ENCODE peak calls at places on chromosomes 11 and 22, in four cellular contexts. H is SJCRH30, X is astrocyte of the cerebellum, M is SJSA1. L is an unnamed sample.

GRCh38 chr11:8617063-8617462 is 23.0 kb upstream of the STK33 start:
- DNase-seq in X (no peak), H (no peak), M (no peak), L (no peak)

GRCh38 chr11:79082920-79083319 is 357.9 kb downstream of the TENM4 start:
- DNase-seq in M (no peak), X (no peak), H (no peak), L (no peak)

GRCh38 chr11:77303328-77303727 is 1.8 kb upstream of the GDPD4 start:
- DNase-seq in X (no peak), H (no peak), M (no peak), L (no peak)

GRCh38 chr11:46321757-46322156 is 25.5 kb upstream of the DGKZ start:
- DNase-seq in H (no peak), X (no peak), M (no peak), L (no peak)

GRCh38 chr11:15969281-15969680 is 387.1 kb downstream of the SOX6 start:
- DNase-seq in H (peak; percentile 24), X (peak; percentile 55), M (peak; percentile 87), L (peak; percentile 73)

GRCh38 chr22:17931400-17931825 is 92.9 kb downstream of the MICAL3 start:
- DNase-seq in X (no peak), M (no peak), H (peak; percentile 42), L (no peak)

GRCh38 chr11:113339909-113340569 is 25.7 kb downstream of the TTC12 start:
- DNase-seq in X (no peak), H (peak; percentile 10), M (no peak), L (no peak)

GRCh38 chr11:118162846-118163245 is 10.2 kb upstream of the SCN4B start:
- DNase-seq in X (no peak), M (no peak), H (no peak), L (no peak)

GRCh38 chr11:76307416-76307815 is 73.5 kb downstream of the THAP12 start:
- DNase-seq in M (no peak), X (no peak), H (no peak), L (no peak)

GRCh38 chr22:44396021-44396726 is 83.4 kb upstream of the SHISAL1 start:
- DNase-seq in X (no peak), H (no peak), M (no peak), L (no peak)

GRCh38 chr11:57473208-57473930 is 13.0 kb downstream of the RTN4RL2 start:
- DNase-seq in M (no peak), X (no peak), H (no peak), L (no peak)

GRCh38 chr22:21568207-21569075 is 927 bp downstream of the UBE2L3 start:
- DNase-seq in X (no peak), M (peak; percentile 43), H (peak; percentile 41), L (no peak)

GRCh38 chr11:20021771-20022362 is 138.4 kb downstream of the DBX1 start:
- DNase-seq in H (peak; percentile 82), X (no peak), M (peak; percentile 9), L (no peak)

GRCh38 chr22:37201066-37201820 is 11.0 kb downstream of the SSTR3 start:
- DNase-seq in H (no peak), M (no peak), X (no peak), L (no peak)

GRCh38 chr11:72229925-72230763 is 5.6 kb downstream of the INPPL1 start:
- DNase-seq in X (no peak), H (no peak), M (no peak), L (no peak)

GRCh38 chr22:24994070-24994763 is 41.7 kb downstream of the KIAA1671 start:
- DNase-seq in X (no peak), H (no peak), M (no peak), L (no peak)

GRCh38 chr11:22193348-22194051 is 615 bp downstream of the ANO5 start:
- DNase-seq in H (peak; percentile 19), M (no peak), X (no peak), L (no peak)

GRCh38 chr22:49124588-49124987 is 703.1 kb downstream of the BRD1 start:
- DNase-seq in M (no peak), H (no peak), X (no peak), L (no peak)

GRCh38 chr11:104837969-104838639 is 60.2 kb downstream of the CASP12 start:
- DNase-seq in M (no peak), H (no peak), X (no peak), L (no peak)

GRCh38 chr11:111360150-111361043 is 18.7 kb downstream of the POU2AF1 start:
- DNase-seq in X (no peak), M (no peak), H (no peak), L (no peak)

GRCh38 chr11:83000381-83000780 is 71.3 kb downstream of the RAB30 start:
- DNase-seq in X (no peak), M (no peak), H (no peak), L (no peak)

GRCh38 chr11:104637652-104638170 is 260.5 kb downstream of the CASP12 start:
- DNase-seq in H (no peak), X (no peak), M (no peak), L (no peak)

DNA sequence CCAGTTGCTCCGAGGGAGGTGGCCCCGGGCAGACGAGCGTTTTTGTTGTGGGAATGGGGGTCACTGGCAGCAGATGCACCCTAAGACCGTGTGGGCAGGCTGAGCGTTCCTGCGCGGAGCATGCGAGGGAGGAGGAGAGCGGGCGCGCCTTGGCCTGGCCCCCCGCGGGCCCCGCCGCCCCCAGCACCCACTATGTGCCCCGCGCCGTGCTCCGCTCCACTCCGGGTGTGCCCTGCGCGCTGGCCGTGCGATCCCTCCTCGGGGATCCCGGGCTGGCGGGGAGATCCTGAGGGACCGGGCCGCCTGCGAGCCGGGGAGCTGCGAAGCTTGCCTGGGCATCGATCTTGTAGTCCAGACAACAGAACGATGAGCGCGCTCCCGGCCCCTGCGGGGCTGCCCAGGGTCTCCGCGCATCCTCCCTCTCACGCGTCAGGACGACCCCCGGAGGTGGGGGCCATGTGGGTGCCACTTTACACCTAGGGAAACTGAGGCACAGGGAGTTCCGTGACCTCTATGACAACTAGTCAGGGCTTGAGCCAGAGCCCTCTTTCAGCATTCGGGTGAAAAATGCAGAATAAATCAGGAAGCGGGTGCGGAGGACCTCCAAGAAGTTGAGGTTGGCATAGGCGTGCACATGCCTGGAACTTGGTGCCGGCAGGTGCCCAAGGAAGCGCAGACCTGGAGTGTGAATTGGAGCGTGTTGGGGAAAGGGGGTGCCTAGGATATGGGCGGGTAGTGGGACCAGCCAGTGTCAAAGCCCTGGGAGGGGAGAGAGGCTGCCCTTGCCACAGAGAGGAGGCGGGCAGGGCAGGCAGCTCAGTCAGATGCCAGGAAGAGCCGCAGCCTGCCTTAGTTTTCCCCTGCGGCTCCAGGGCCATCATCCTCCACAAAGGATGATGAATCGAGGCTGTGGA is 1.3 kb upstream of the KMT5B start:
- DNase-seq in H (no peak), M (peak; percentile 33), X (no peak), L (no peak)
- H3K4me3 ChIP-seq in H (peak overlapping the region; percentile 63), M (peak overlapping the region; percentile 76), X (peak overlapping the region; percentile 93), L (peak overlapping the region; percentile 76)

DNA sequence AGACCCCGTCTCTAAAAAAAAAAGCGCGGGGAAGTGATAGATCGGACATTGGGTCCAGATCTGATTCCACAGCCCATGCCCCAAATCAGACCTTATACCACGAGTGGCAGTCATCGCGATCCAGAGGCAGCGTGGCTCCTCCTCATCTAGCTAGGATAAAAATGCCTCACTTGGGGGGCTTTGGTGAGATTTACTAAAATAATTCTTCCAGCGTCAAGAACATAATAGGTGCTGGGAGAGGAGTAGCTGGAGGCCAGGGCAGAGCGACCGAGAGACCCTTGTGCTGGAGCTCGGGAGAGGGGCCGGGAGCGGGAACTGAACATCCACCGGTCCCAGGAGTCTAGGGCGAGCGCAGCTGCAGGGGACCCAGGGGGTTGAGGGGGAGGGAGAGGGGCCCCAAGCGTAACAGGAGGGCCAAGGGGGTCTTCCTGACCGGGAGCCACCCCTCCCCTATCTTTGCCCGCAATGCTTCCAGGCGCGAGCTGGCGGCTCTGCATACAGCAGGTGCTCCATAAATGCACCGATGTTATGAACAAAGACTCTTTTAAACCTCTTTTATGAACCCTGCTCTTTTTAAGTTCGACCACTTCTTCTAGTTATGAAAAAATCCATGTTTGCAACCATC is 823 bp upstream of the CPT1A start:
- DNase-seq in H (no peak), X (no peak), M (no peak), L (no peak)
- H3K4me3 ChIP-seq in H (no peak overlapping the region), X (peak overlapping the region; percentile 24), M (no peak overlapping the region), L (peak overlapping the region; percentile 25)

GRCh38 chr11:3049430-3050243 is 7.6 kb downstream of the CARS1 start:
- DNase-seq in H (peak; percentile 93), X (peak; percentile 84), M (peak; percentile 87), L (peak; percentile 87)
- H3K4me3 ChIP-seq in H (peak overlapping the region; percentile 5), X (no peak overlapping the region), M (no peak overlapping the region), L (peak overlapping the region; percentile 7)

DNA sequence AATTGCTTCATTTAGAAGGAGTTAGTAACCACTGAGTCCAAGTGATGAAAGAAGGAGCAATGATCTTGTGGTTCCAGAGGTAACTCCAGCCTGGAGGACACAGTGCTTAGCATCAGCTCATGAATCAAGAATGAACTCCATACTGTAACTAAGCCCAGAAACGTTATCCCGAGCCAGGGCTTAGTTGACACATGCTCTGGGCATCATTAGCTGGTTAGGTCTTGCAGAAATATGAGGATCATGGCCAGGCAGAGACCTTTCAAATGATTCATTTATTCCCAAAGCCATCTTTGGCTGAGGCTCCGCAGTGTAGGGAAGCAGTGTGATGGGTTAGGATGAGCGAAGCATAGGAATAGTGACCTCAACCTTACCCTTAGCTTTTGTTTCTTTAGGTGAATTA is 277.4 kb downstream of the FAM76B start:
- DNase-seq in X (no peak), M (no peak), H (no peak), L (peak; percentile 97)
- H3K4me3 ChIP-seq in X (no peak overlapping the region), M (no peak overlapping the region), H (no peak overlapping the region), L (no peak overlapping the region)

L was measured in skeletal muscle cell.